ENCODE peak calls at places on chromosome 9, in seven cellular contexts. E, Z, Y, T, P, F and X are unnamed samples.

GRCh38 chr9:68741751-68742730 is 37.0 kb downstream of the PIP5K1B start:
- DNase-seq in F (no peak), E (no peak), P (no peak), Y (no peak), Z (no peak), T (no peak), X (no peak)

GRCh38 chr9:99172129-99173091 is 49.3 kb downstream of the ALG2 start:
- DNase-seq in E (no peak), Z (no peak), T (no peak), P (no peak), F (no peak), Y (no peak), X (no peak)

GRCh38 chr9:1871486-1872181 is 143.5 kb upstream of the SMARCA2 start:
- DNase-seq in T (no peak), E (no peak), Y (no peak), Z (no peak), P (no peak), F (no peak), X (peak)

GRCh38 chr9:24881361-24881760 is 335.7 kb upstream of the IZUMO3 start:
- DNase-seq in Y (no peak), F (no peak), E (no peak), Z (no peak), T (no peak), P (no peak), X (no peak)

GRCh38 chr9:15622596-15622995 is 69.8 kb downstream of the CCDC171 start:
- DNase-seq in P (no peak), E (no peak), T (peak), Y (no peak), Z (no peak), F (no peak), X (no peak)

GRCh38 chr9:2570615-2571479 is 50.7 kb upstream of the VLDLR start:
- DNase-seq in Y (no peak), Z (peak), E (peak), T (peak), F (peak), P (peak), X (peak)

GRCh38 chr9:134852906-134853654 is 27.5 kb upstream of the FCN2 start:
- DNase-seq in T (no peak), F (no peak), Y (no peak), E (no peak), Z (no peak), P (no peak), X (no peak)

GRCh38 chr9:113888361-113888760 is 12.3 kb downstream of the ZNF618 start:
- DNase-seq in F (no peak), P (no peak), Z (no peak), T (no peak), E (no peak), Y (no peak), X (no peak)

GRCh38 chr9:112556497-112557085 is 70.0 kb downstream of the KIAA1958 start:
- DNase-seq in T (peak), Y (no peak), F (no peak), Z (peak), E (no peak), P (no peak), X (peak)

GRCh38 chr9:100160021-100160420 is 61.0 kb downstream of the INVS start:
- DNase-seq in Z (no peak), F (peak), E (no peak), P (no peak), Y (no peak), T (peak), X (no peak)

GRCh38 chr9:122200960-122201635 is 27.7 kb downstream of the LHX6 start:
- DNase-seq in E (peak), T (peak), Y (no peak), Z (peak), F (no peak), P (no peak), X (peak)

GRCh38 chr9:87865626-87866025 is 17.1 kb upstream of the SPATA31E1 start:
- DNase-seq in Z (no peak), E (no peak), P (no peak), Y (no peak), T (no peak), F (no peak), X (no peak)

GRCh38 chr9:121322037-121322736 is 47.9 kb downstream of the STOM start:
- DNase-seq in Y (no peak), E (peak), F (no peak), Z (peak), T (peak), P (no peak), X (peak)